ENCODE peak calls at places on chromosomes 1 and 21, in eight cellular contexts. Q is NAMALWA, O is IMR-90, I is WERI-Rb-1, K is iPS-NIHi11, F is cardiac muscle cell, N is ELR, J is NT2/D1. P is an unnamed sample.

GRCh38 chr1:30652151-30652915 is 71.1 kb downstream of the MATN1 start:
- DNase-seq in K (peak; percentile 59), F (no peak), N (no peak), J (no peak), I (no peak), Q (no peak), O (no peak), P (no peak)

GRCh38 chr1:235648954-235649721 is 446 bp downstream of the GNG4 start:
- DNase-seq in Q (no peak), F (peak; percentile 65), O (peak; percentile 67), N (peak; percentile 65), I (peak; percentile 59), K (peak; percentile 79), J (peak; percentile 79), P (peak; percentile 77)

GRCh38 chr1:230077436-230078221 is 10.6 kb downstream of the GALNT2 start:
- DNase-seq in K (no peak), O (peak; percentile 61), I (no peak), F (no peak), J (no peak), N (peak; percentile 75), Q (no peak), P (no peak)

GRCh38 chr1:24544239-24544638 is 11.6 kb upstream of the NCMAP start:
- DNase-seq in F (no peak), Q (no peak), I (no peak), O (no peak), N (peak; percentile 46), K (no peak), J (no peak), P (no peak)

GRCh38 chr1:34034029-34034428 is 131.0 kb downstream of the CSMD2 start:
- DNase-seq in I (no peak), F (no peak), O (no peak), N (no peak), K (no peak), Q (no peak), J (no peak), P (no peak)

GRCh38 chr1:85611390-85611789 is 30.8 kb downstream of the CCN1 start:
- DNase-seq in F (peak; percentile 85), I (no peak), J (no peak), N (peak; percentile 82), K (no peak), Q (no peak), O (peak; percentile 93), P (no peak)

GRCh38 chr1:67834246-67834877 is 1.1 kb upstream of the GNG12 start:
- DNase-seq in Q (no peak), F (no peak), N (peak; percentile 8), O (no peak), J (no peak), K (no peak), I (no peak), P (no peak)

GRCh38 chr1:55040953-55041494 is 1.7 kb downstream of the PCSK9 start:
- DNase-seq in K (no peak), I (peak; percentile 60), J (no peak), N (no peak), Q (no peak), O (no peak), F (no peak), P (no peak)

GRCh38 chr21:42411197-42411869 is 7.6 kb downstream of the UBASH3A start:
- DNase-seq in N (no peak), F (no peak), O (no peak), I (peak; percentile 70), J (peak; percentile 23), K (peak; percentile 72), Q (peak; percentile 61), P (peak; percentile 56)

GRCh38 chr1:204258213-204259115 is 44.7 kb upstream of the GOLT1A start:
- DNase-seq in K (peak; percentile 91), Q (peak; percentile 36), F (peak; percentile 70), J (peak; percentile 68), O (peak; percentile 63), N (peak; percentile 76), I (peak; percentile 96), P (peak; percentile 81)

GRCh38 chr1:95002657-95003432 is 69.9 kb downstream of the ALG14 start:
- DNase-seq in Q (no peak), K (peak; percentile 32), N (no peak), F (peak; percentile 49), I (no peak), O (peak; percentile 39), J (no peak), P (no peak)

GRCh38 chr1:47477595-47478080 is 39.8 kb downstream of the FOXD2 start:
- DNase-seq in J (no peak), I (no peak), O (no peak), Q (no peak), K (no peak), F (no peak), N (no peak), P (peak; percentile 55)

P was measured in HuH-7.